ENCODE peak calls at places on chromosome 22, in five cellular contexts. T, F, R, G and B are unnamed samples.

GRCh38 chr22:29148036-29148435 is 57.7 kb upstream of the EMID1 start:
- DNase-seq in G (no peak), F (peak), T (no peak), R (peak), B (no peak)

GRCh38 chr22:23537421-23537820 is 42.7 kb downstream of the IGLL1 start:
- DNase-seq in F (peak), G (no peak), T (no peak), R (peak), B (no peak)

GRCh38 chr22:30302810-30303138 is 13.5 kb upstream of the CASTOR1 start:
- DNase-seq in G (no peak), T (no peak), F (no peak), R (no peak), B (no peak)

GRCh38 chr22:29520851-29521250 is 32.7 kb downstream of the THOC5 start:
- DNase-seq in G (no peak), T (no peak), R (no peak), F (no peak), B (no peak)

GRCh38 chr22:17569971-17570511 is 6.7 kb downstream of the SLC25A18 start:
- DNase-seq in F (no peak), G (no peak), R (peak), T (no peak), B (no peak)

GRCh38 chr22:42959472-42960145 is 55.3 kb downstream of the PACSIN2 start:
- DNase-seq in G (peak), R (peak), T (no peak), F (no peak), B (peak)

GRCh38 chr22:42202669-42203068 is 67.8 kb downstream of the TCF20 start:
- DNase-seq in G (no peak), T (no peak), R (no peak), F (no peak), B (no peak)

GRCh38 chr22:37077802-37078448 is 26.4 kb downstream of the KCTD17 start:
- DNase-seq in G (peak), R (no peak), T (no peak), F (peak), B (peak)

GRCh38 chr22:29149841-29150555 is 55.7 kb upstream of the EMID1 start:
- DNase-seq in G (no peak), F (peak), R (peak), T (no peak), B (no peak)

GRCh38 chr22:23756891-23757290 is 2.7 kb upstream of the VPREB3 start:
- DNase-seq in R (no peak), G (no peak), F (no peak), T (no peak), B (no peak)

GRCh38 chr22:48832592-48832991 is 995.1 kb downstream of the BRD1 start:
- DNase-seq in R (no peak), G (no peak), T (no peak), F (no peak), B (no peak)

GRCh38 chr22:22802346-22802970 is 85.2 kb upstream of the IGLL5 start:
- DNase-seq in G (no peak), T (peak), F (no peak), R (no peak), B (no peak)

GRCh38 chr22:36680038-36680437 is 23.5 kb downstream of the CACNG2 start:
- DNase-seq in F (no peak), T (no peak), G (no peak), R (no peak), B (no peak)

GRCh38 chr22:49968313-49968830 is 7.8 kb downstream of the PIM3 start:
- DNase-seq in G (no peak), R (no peak), F (peak), T (no peak), B (no peak)

GRCh38 chr22:49967333-49968241 is 7.0 kb downstream of the PIM3 start:
- DNase-seq in G (no peak), T (no peak), R (peak), F (peak), B (peak)

GRCh38 chr22:49965291-49966040 is 4.9 kb downstream of the PIM3 start:
- DNase-seq in T (no peak), R (peak), G (no peak), F (peak), B (peak)

GRCh38 chr22:49966041-49966715 is 5.6 kb downstream of the PIM3 start:
- DNase-seq in G (no peak), T (no peak), F (peak), R (peak), B (peak)

GRCh38 chr22:49966716-49967332 is 6.3 kb downstream of the PIM3 start:
- DNase-seq in F (peak), G (no peak), R (peak), T (no peak), B (peak)
- TF ChIP-seq POLR2AphosphoS5 in F (peak), G (peak), R (peak), T (no peak), B (peak)

GRCh38 chr22:45550416-45550815 is 47.7 kb downstream of the FBLN1 start:
- DNase-seq in R (no peak), T (no peak), F (no peak), G (no peak), B (no peak)

GRCh38 chr22:45549739-45550138 is 47.1 kb downstream of the FBLN1 start:
- DNase-seq in G (no peak), F (no peak), T (no peak), R (no peak), B (no peak)

GRCh38 chr22:45548441-45548840 is 45.8 kb downstream of the FBLN1 start:
- DNase-seq in F (no peak), T (no peak), G (no peak), R (no peak), B (no peak)

GRCh38 chr22:45550891-45551290 is 48.2 kb downstream of the FBLN1 start:
- DNase-seq in T (no peak), R (no peak), G (no peak), F (no peak), B (no peak)

GRCh38 chr22:45548991-45549736 is 46.5 kb downstream of the FBLN1 start:
- DNase-seq in F (no peak), R (peak), T (peak), G (no peak), B (peak)
- TF ChIP-seq POLR2AphosphoS5 in F (no peak), R (peak), T (peak), G (no peak), B (peak)

GRCh38 chr22:49962751-49963646 is 2.4 kb downstream of the PIM3 start:
- DNase-seq in R (peak), F (peak), T (no peak), G (no peak), B (peak)
- TF ChIP-seq POLR2AphosphoS5 in R (no peak), F (peak), T (no peak), G (no peak), B (no peak)

GRCh38 chr22:45678961-45679912 is 7.6 kb downstream of the ATXN10 start:
- DNase-seq in F (no peak), R (no peak), T (no peak), G (no peak), B (no peak)
- TF ChIP-seq POLR2AphosphoS5 in F (no peak), R (no peak), T (no peak), G (no peak), B (no peak)

GRCh38 chr22:19292262-19293230 is 1.0 kb upstream of the CLTCL1 start:
- DNase-seq in G (no peak), T (peak), R (no peak), F (peak), B (peak)
- TF ChIP-seq POLR2AphosphoS5 in G (no peak), T (peak), R (no peak), F (no peak), B (peak)

GRCh38 chr22:50438305-50439275 is 36.2 kb downstream of the SBF1 start:
- DNase-seq in G (no peak), F (no peak), T (no peak), R (peak), B (no peak)
- TF ChIP-seq POLR2AphosphoS5 in G (no peak), F (peak), T (no peak), R (no peak), B (no peak)

GRCh38 chr22:32018056-32018455 is 25.0 kb upstream of the SLC5A1 start:
- DNase-seq in F (no peak), T (no peak), R (no peak), G (no peak), B (no peak)

GRCh38 chr22:32020117-32020516 is 22.9 kb upstream of the SLC5A1 start:
- DNase-seq in T (no peak), R (no peak), F (no peak), G (peak), B (no peak)

GRCh38 chr22:32024791-32025190 is 18.3 kb upstream of the SLC5A1 start:
- DNase-seq in G (no peak), T (no peak), R (no peak), F (no peak), B (no peak)

DNA sequence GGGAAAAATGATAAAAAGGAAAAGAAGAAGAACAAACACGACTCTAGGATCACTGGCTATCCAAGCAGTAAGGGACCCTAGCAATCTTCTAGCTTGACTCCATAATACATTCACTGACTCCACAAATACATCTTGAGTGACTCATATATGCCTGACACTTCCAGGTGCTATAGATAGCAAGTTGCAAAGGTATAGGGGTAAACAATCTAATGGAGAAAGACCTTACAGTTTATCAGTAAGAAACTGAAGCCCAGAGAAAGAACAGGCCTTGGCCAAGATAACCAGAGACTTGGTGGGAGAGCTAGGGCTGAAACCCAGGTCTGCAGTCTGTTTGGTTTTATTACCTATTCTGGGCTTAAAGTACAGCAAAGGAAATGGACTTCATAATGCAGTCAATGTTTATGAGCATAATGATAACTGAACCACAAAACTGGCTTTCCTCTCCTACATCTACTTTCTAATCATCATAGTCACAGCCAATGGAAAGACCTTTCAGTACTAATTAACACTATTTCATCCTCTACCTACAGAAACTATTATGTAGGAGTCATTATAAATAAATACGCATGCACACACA is 19.7 kb upstream of the SLC5A1 start:
- DNase-seq in F (no peak), G (no peak), T (no peak), R (no peak), B (no peak)
- TF ChIP-seq POLR2AphosphoS5 in F (no peak), G (no peak), T (no peak), R (no peak), B (no peak)